ENCODE peak calls at places on chromosome 21, in ten cellular contexts. A is activated T-helper 2 cell treated with anti-CD3 and anti-CD28 coated beads, Interferon-gamma antibody, Interleukin-2, Interleukin-4, amounts not matched to agents 10 μg/mL and 5 μg/mL and 100 μg/mL, durations not matched to agents 14 hours and 24 hours and 36 hours; T is mammary epithelial cell; V is H9; B is BE2C; X is NCI-H2081; I is astrocyte of the spinal cord; F is nephron progenitor cell; K is activated CD4-positive, alpha-beta T cell treated with anti-CD3 and anti-CD28 coated beads, Interleukin-2, amount 50 U/mL, for 4 hours; C is activated T-cell treated with anti-CD3 and anti-CD28 coated beads for 48 hours. E is an unnamed sample.

GRCh38 chr21:41605178-41605933 is 97.4 kb upstream of the TMPRSS2 start:
- DNase-seq in A (no peak), T (no peak), V (no peak), B (no peak), X (peak), I (no peak), F (peak), K (no peak), C (no peak), E (no peak)

GRCh38 chr21:44926364-44927101 is 5.8 kb upstream of the ITGB2 start:
- DNase-seq in A (peak), T (peak), V (no peak), B (no peak), X (no peak), I (no peak), F (no peak), K (no peak), C (no peak), E (peak)

GRCh38 chr21:33211305-33211704 is 18.4 kb upstream of the IFNAR2 start:
- DNase-seq in A (no peak), T (no peak), V (no peak), B (no peak), X (no peak), I (no peak), F (no peak), K (no peak), C (no peak), E (no peak)

GRCh38 chr21:19807231-19807630 is 1191.0 kb upstream of the NCAM2 start:
- DNase-seq in A (no peak), T (no peak), V (no peak), B (no peak), X (no peak), I (no peak), F (no peak), K (no peak), C (no peak), E (no peak)

GRCh38 chr21:42833439-42833815 is 45.9 kb downstream of the WDR4 start:
- DNase-seq in A (peak), T (no peak), V (peak), B (peak), X (peak), I (no peak), F (peak), K (peak), C (peak), E (no peak)

GRCh38 chr21:41979751-41980369 is 26.0 kb upstream of the C2CD2 start:
- DNase-seq in A (no peak), T (no peak), V (no peak), B (no peak), X (no peak), I (no peak), F (no peak), K (no peak), C (no peak), E (no peak)

GRCh38 chr21:38039841-38040240 is 123.6 kb upstream of the KCNJ6 start:
- DNase-seq in A (no peak), T (no peak), V (no peak), B (no peak), X (no peak), I (no peak), F (no peak), K (no peak), C (no peak), E (no peak)

GRCh38 chr21:41600556-41600955 is 92.6 kb upstream of the TMPRSS2 start:
- DNase-seq in A (no peak), T (no peak), V (no peak), B (no peak), X (no peak), I (no peak), F (no peak), K (no peak), C (no peak), E (no peak)

GRCh38 chr21:15617968-15618367 is 111.8 kb upstream of the USP25 start:
- DNase-seq in A (no peak), T (peak), V (no peak), B (no peak), X (no peak), I (peak), F (no peak), K (no peak), C (no peak), E (peak)

GRCh38 chr21:25845729-25846256 is 111.0 kb downstream of the GABPA start:
- DNase-seq in A (no peak), T (peak), V (no peak), B (no peak), X (no peak), I (no peak), F (no peak), K (no peak), C (no peak), E (no peak)

GRCh38 chr21:27110956-27111355 is 144.1 kb upstream of the ADAMTS5 start:
- DNase-seq in A (no peak), T (no peak), V (no peak), B (no peak), X (no peak), I (no peak), F (no peak), K (no peak), C (no peak), E (no peak)

GRCh38 chr21:45413922-45414321 is 9.0 kb downstream of the COL18A1 start:
- DNase-seq in A (no peak), T (no peak), V (no peak), B (peak), X (no peak), I (no peak), F (no peak), K (no peak), C (no peak), E (no peak)

GRCh38 chr21:27802816-27803475 is 836.1 kb upstream of the ADAMTS5 start:
- DNase-seq in A (no peak), T (peak), V (peak), B (peak), X (peak), I (peak), F (peak), K (no peak), C (no peak), E (peak)